ENCODE peak calls at places on chromosome 5, in seven cellular contexts. B is stimulated activated CD8-positive, alpha-beta memory T cell treated with anti-CD3 and anti-CD28 coated beads, Interleukin-12 subunit alpha, Interleukin-12 subunit beta, amount 100 ng/mL, for 1 hour; W is activated CD4-positive, CD25-positive, alpha-beta regulatory T cell; C is Calu3; G is ovary; V is Caki2; D is AG08395. R is an unnamed sample.

GRCh38 chr5:180047667-180048066 is 23.9 kb downstream of the RNF130 start:
- DNase-seq in C (no peak), G (peak), V (no peak), W (no peak), D (no peak), B (no peak), R (no peak)

GRCh38 chr5:77844408-77845272 is 68.5 kb upstream of the TBCA start:
- DNase-seq in G (peak), D (peak), C (no peak), B (no peak), V (no peak), W (no peak), R (no peak)

GRCh38 chr5:132283423-132284043 is 10.7 kb upstream of the SLC22A4 start:
- DNase-seq in G (no peak), C (peak), V (no peak), W (no peak), B (no peak), D (peak), R (no peak)

GRCh38 chr5:140694276-140694675 is 3.0 kb downstream of the HARS2 start:
- DNase-seq in W (no peak), C (no peak), G (no peak), V (no peak), D (no peak), B (no peak), R (no peak)

GRCh38 chr5:150640311-150641005 is at the start of gene SYNPO:
- DNase-seq in G (peak), B (no peak), C (peak), V (peak), D (peak), W (no peak), R (peak)

GRCh38 chr5:133842846-133843725 is 125.3 kb downstream of the C5orf15 start:
- DNase-seq in B (no peak), G (no peak), D (no peak), C (no peak), V (no peak), W (no peak), R (no peak)

GRCh38 chr5:55102345-55102744 is at the start of gene GZMA:
- DNase-seq in W (no peak), V (no peak), G (no peak), B (no peak), D (no peak), C (no peak), R (no peak)

GRCh38 chr5:18985397-18985796 is 1002.6 kb downstream of the CDH18 start:
- DNase-seq in C (no peak), V (no peak), G (no peak), W (no peak), B (no peak), D (no peak), R (no peak)

GRCh38 chr5:37658440-37658839 is 181.4 kb downstream of the GDNF start:
- DNase-seq in C (no peak), W (no peak), B (no peak), G (no peak), D (no peak), V (no peak), R (no peak)

GRCh38 chr5:2105141-2105540 is 222.4 kb upstream of the IRX4 start:
- DNase-seq in B (no peak), G (no peak), C (no peak), W (no peak), V (no peak), D (no peak), R (no peak)

GRCh38 chr5:7886849-7887460 is 18.0 kb downstream of the MTRR start:
- DNase-seq in V (peak), D (peak), C (no peak), B (no peak), W (no peak), G (no peak), R (no peak)

GRCh38 chr5:161846731-161847130 is 1.2 kb upstream of the GABRA1 start:
- DNase-seq in G (no peak), W (no peak), C (no peak), V (peak), D (no peak), B (no peak), R (no peak)

GRCh38 chr5:60540855-60541805 is 158.8 kb downstream of the DEPDC1B start:
- DNase-seq in D (no peak), G (no peak), B (no peak), C (no peak), W (no peak), V (no peak), R (no peak)

R was measured in GM04504.